ENCODE peak calls at places on chromosomes 6 and 20, in four cellular contexts. W is colonic mucosa, Y is heart left ventricle, P is right lobe of liver. A is an unnamed sample.

GRCh38 chr20:59013959-59014608 is 5.1 kb upstream of the TUBB1 start:
- DNase-seq in W (no peak), Y (no peak), P (no peak), A (no peak)

GRCh38 chr6:9537381-9537780 is 877.5 kb downstream of the TFAP2A start:
- DNase-seq in W (no peak), Y (no peak), P (no peak), A (no peak)

GRCh38 chr20:17107127-17107526 is 119.7 kb upstream of the PCSK2 start:
- DNase-seq in W (no peak), Y (no peak), P (no peak), A (no peak)

GRCh38 chr6:3232017-3232838 is 4.8 kb upstream of the TUBB2B start:
- DNase-seq in W (no peak), Y (no peak), P (no peak), A (no peak)

GRCh38 chr6:150395388-150396009 is 26.7 kb downstream of the IYD start:
- DNase-seq in W (peak; percentile 65), Y (peak; percentile 43), P (peak; percentile 37), A (no peak)

GRCh38 chr20:59585714-59586404 is 18.5 kb upstream of the PHACTR3 start:
- DNase-seq in W (no peak), Y (peak; percentile 50), P (no peak), A (no peak)

GRCh38 chr6:37176268-37177082 is 6.5 kb downstream of the PIM1 start:
- DNase-seq in W (no peak), Y (no peak), P (no peak), A (no peak)

GRCh38 chr20:36349384-36350170 is 43.4 kb downstream of the DLGAP4 start:
- DNase-seq in W (no peak), Y (no peak), P (no peak), A (no peak)

GRCh38 chr20:37576911-37577310 is 49.2 kb upstream of the BLCAP start:
- DNase-seq in W (no peak), Y (no peak), P (no peak), A (no peak)

GRCh38 chr6:44263357-44264100 is 1.8 kb downstream of the NFKBIE start:
- DNase-seq in W (peak; percentile 56), Y (no peak), P (peak; percentile 72), A (no peak)

GRCh38 chr6:126170875-126171489 is 168.9 kb upstream of the CENPW start:
- DNase-seq in W (peak; percentile 43), Y (no peak), P (no peak), A (no peak)

GRCh38 chr6:109477725-109478124 is 5.3 kb downstream of the ZBTB24 start:
- DNase-seq in W (no peak), Y (no peak), P (no peak), A (no peak)

GRCh38 chr6:14092861-14093789 is 24.4 kb upstream of the CD83 start:
- DNase-seq in W (no peak), Y (no peak), P (peak; percentile 37), A (peak; percentile 91)

GRCh38 chr6:49919261-49919660 is 44.7 kb downstream of the DEFB114 start:
- DNase-seq in W (no peak), Y (no peak), P (no peak), A (no peak)

GRCh38 chr20:59752101-59752586 is 147.8 kb downstream of the PHACTR3 start:
- DNase-seq in W (no peak), Y (peak; percentile 79), P (no peak), A (no peak)

GRCh38 chr6:41785689-41786450 is 1.6 kb upstream of the TOMM6 start:
- DNase-seq in W (peak; percentile 40), Y (no peak), P (peak; percentile 48), A (no peak)

GRCh38 chr6:40845588-40845987 is 193.4 kb downstream of the UNC5CL start:
- DNase-seq in W (peak; percentile 40), Y (no peak), P (peak; percentile 20), A (no peak)

GRCh38 chr20:64224344-64225165 is 31.0 kb upstream of the PCMTD2 start:
- DNase-seq in W (no peak), Y (peak; percentile 67), P (no peak), A (no peak)

GRCh38 chr6:32796848-32797776 is 19.7 kb downstream of the HLA-DOB start:
- DNase-seq in W (peak; percentile 81), Y (peak; percentile 51), P (peak; percentile 67), A (peak; percentile 19)

GRCh38 chr20:48698507-48699267 is 129.1 kb downstream of the PREX1 start:
- DNase-seq in W (no peak), Y (no peak), P (no peak), A (no peak)
- TF ChIP-seq CTCF in W (no peak), Y (no peak), P (no peak), A (no peak)

GRCh38 chr6:105978113-105978512 is 108.0 kb upstream of the PRDM1 start:
- DNase-seq in W (no peak), Y (no peak), P (no peak), A (no peak)

GRCh38 chr6:105982761-105983600 is 103.2 kb upstream of the PRDM1 start:
- DNase-seq in W (peak; percentile 22), Y (no peak), P (no peak), A (no peak)

GRCh38 chr6:105981888-105982358 is 104.2 kb upstream of the PRDM1 start:
- DNase-seq in W (no peak), Y (no peak), P (no peak), A (no peak)

GRCh38 chr6:105983763-105984162 is 102.4 kb upstream of the PRDM1 start:
- DNase-seq in W (no peak), Y (no peak), P (no peak), A (peak; percentile 80)

GRCh38 chr6:105981002-105981887 is 104.9 kb upstream of the PRDM1 start:
- DNase-seq in W (peak; percentile 34), Y (no peak), P (peak; percentile 43), A (no peak)
- H3K4me3 ChIP-seq in W (peak overlapping the region; percentile 23), Y (peak overlapping the region; percentile 37), P (no peak overlapping the region), A (no peak overlapping the region)

DNA sequence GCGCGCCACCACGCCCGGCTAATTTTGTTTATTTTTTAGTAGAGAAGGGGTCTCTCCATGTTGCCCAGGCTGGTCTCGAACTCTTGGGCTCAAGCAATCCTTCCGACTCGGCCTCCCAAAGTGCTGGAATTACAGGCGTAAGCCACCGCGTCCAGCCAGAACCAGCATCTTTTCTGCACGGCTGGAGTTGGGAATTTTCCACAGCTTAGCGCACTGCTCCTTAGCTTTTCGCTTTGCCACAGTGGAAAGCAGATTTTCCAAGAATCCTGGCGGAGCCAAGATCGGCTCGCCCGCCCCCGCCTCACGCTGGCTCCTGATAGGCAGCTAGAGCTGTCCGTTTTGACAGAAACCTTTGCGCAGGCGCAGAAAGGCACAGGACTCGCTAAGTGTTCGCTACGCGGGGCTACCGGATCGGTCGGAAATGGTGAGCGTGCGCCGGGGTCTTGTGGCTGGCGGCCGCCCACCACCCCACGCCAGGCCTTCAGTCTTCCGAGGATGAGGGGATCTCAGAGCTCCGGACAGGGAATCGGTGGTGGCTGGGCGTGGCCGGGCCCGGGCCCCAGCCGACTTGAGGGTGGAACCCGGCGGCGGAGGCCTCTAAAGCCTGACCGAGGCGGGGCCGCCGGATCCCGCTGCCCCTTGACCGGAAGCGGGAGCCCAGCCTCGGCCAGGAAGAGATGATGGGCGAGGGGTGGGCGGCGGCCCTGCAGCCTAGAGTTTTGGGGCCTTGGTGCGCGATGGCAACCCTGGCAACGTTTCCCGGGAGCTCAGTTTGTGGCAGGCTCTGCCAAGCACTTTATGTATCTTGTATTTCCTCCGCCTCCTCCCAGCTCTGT is at the start of gene DYNLRB1:
- DNase-seq in W (peak; percentile 98), Y (peak; percentile 98), P (peak; percentile 98), A (peak; percentile 87)
- TF ChIP-seq CTCF in W (no peak), Y (no peak), P (no peak), A (no peak)

DNA sequence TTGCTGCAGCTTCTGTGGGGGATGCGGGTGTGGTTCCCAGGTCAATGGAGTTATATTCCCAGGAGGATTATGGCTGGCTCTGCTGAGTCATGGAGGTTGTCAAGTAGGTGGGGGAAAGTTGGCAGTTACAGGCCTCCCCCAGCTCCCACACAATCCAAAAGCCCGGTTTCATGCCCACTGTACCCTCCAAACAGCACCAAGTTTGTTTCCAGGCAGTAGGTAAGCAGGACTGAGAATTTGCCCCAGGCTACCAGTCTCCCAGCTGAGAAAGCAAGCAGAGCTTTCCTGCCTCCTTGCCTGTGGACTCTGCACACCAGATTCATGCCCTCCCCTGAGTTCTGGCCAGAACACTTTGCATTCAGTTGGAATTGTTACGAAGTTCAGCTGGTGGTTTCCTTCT is 578.2 kb downstream of the MEI4 start:
- DNase-seq in W (no peak), Y (no peak), P (no peak), A (no peak)
- H3K4me3 ChIP-seq in W (no peak overlapping the region), Y (no peak overlapping the region), P (no peak overlapping the region), A (no peak overlapping the region)

DNA sequence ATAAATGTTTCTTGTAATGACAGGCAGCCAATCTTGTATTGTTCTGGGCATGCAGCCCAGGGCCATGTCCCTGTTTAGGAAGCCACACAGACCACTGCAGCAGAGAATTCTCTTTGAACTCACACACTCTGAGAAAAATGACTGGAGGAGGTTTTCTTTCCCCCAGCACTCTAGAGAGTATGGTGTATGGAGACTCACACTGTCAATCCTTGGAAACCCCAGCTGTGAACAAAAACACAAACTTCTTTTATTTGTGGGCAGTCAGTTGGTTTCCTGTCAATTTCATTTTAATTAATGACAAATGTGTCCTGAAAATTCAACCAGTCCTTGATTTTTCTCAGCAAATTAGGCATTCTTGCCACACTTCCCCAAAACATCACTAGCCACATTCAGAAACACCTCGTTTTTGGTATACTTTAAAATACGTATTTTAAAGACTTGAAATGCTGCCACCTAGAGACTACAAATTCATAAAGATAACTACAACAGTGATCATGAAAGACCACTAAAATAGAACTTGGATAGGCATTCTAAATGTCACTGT is 52.9 kb upstream of the UFL1 start:
- DNase-seq in W (no peak), Y (no peak), P (no peak), A (peak; percentile 47)
- TF ChIP-seq CTCF in W (no peak), Y (no peak), P (no peak), A (peak; percentile 24)

GRCh38 chr6:157554747-157555146 is 173.8 kb downstream of the ZDHHC14 start:
- DNase-seq in W (no peak), Y (no peak), P (no peak), A (no peak)

GRCh38 chr6:157558049-157558448 is 177.1 kb downstream of the ZDHHC14 start:
- DNase-seq in W (no peak), Y (no peak), P (no peak), A (no peak)

GRCh38 chr6:157557541-157557940 is 176.6 kb downstream of the ZDHHC14 start:
- DNase-seq in W (no peak), Y (no peak), P (no peak), A (no peak)

GRCh38 chr6:157556671-157557430 is 175.9 kb downstream of the ZDHHC14 start:
- DNase-seq in W (peak; percentile 24), Y (no peak), P (peak; percentile 76), A (peak; percentile 72)

DNA sequence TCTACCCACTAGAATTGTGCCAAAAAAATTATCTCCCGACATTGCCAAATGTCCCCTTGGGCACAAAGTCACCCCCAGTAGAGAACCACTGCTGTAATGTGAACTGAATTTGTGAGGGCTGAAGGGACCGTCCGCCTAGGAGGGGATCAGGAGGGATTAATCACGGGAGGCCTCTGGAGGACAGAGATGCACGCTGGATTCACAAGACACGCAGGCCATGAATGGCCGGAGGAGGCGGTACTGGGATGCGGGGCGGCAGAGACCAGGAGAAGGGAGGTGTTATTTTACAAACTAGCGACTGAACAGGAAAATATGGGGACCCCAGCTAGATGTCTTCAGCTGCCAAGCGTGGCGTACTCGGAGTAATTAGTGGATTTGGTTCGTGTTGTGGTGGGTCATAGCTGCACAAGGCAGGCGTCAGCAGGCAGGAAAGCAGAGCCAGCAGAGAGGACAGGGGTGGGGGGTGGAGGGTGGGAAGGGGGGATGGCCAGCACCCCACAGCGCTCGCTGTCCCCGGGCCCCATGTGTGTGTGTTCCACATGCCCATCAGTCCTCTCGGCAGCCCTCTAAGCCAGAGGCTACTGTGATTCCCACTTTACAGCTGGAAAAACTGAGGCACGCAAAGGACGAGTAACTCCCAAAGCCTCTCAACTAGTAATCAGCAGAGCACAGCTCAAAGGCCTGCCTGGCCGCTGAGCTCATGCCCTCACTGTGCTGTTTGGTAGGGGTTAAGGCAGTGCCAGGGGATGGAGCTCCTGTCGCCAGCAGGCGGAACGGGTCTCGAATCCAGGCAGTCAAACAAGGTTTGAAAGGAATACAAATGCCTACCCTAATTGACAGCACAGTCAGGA is 175.0 kb downstream of the ZDHHC14 start:
- DNase-seq in W (peak; percentile 12), Y (no peak), P (no peak), A (no peak)
- H3K4me3 ChIP-seq in W (no peak overlapping the region), Y (no peak overlapping the region), P (no peak overlapping the region), A (no peak overlapping the region)